ENCODE peak calls at places on chromosomes 7 and 10, in seven cellular contexts. V is CD14-positive monocyte; A is NCI-H524 treated with DMSO at 0.1 percent for 48 hours; Y is GM19239; J is stimulated activated CD8-positive, alpha-beta memory T cell treated with anti-CD3 and anti-CD28 coated beads, Interleukin-4, amount 100 ng/mL, for 24 hours; D is WTC11; T is A549. K is an unnamed sample.

GRCh38 chr10:130933008-130933390 is 378.5 kb downstream of the TCERG1L start:
- DNase-seq in V (no peak), A (no peak), Y (no peak), J (no peak), D (no peak), T (no peak), K (no peak)

GRCh38 chr10:26251925-26252324 is 35.4 kb downstream of the GAD2 start:
- DNase-seq in V (no peak), A (no peak), Y (no peak), J (no peak), D (no peak), T (no peak), K (no peak)

GRCh38 chr10:132247943-132248342 is 59.8 kb downstream of the STK32C start:
- DNase-seq in V (no peak), A (no peak), Y (no peak), J (no peak), D (no peak), T (no peak), K (no peak)

GRCh38 chr10:96910488-96911395 is 78.6 kb downstream of the LCOR start:
- DNase-seq in V (no peak), A (no peak), Y (peak), J (no peak), D (no peak), T (peak), K (no peak)

GRCh38 chr10:48633381-48634197 is 28.7 kb upstream of the ARHGAP22 start:
- DNase-seq in V (no peak), A (no peak), Y (no peak), J (no peak), D (no peak), T (no peak), K (no peak)

GRCh38 chr7:130838738-130839137 is 104.7 kb upstream of the KLF14 start:
- DNase-seq in V (no peak), A (no peak), Y (peak), J (no peak), D (no peak), T (peak), K (no peak)

GRCh38 chr10:120115959-120116358 is 223.4 kb downstream of the SEC23IP start:
- DNase-seq in V (no peak), A (no peak), Y (no peak), J (no peak), D (no peak), T (no peak), K (peak)

GRCh38 chr10:112637901-112638300 is 190.9 kb downstream of the VTI1A start:
- DNase-seq in V (no peak), A (no peak), Y (no peak), J (no peak), D (no peak), T (no peak), K (peak)

GRCh38 chr7:83934118-83934734 is 260.4 kb downstream of the SEMA3A start:
- DNase-seq in V (no peak), A (no peak), Y (no peak), J (no peak), D (no peak), T (no peak), K (no peak)

GRCh38 chr7:68787586-68787985 is 810.7 kb upstream of the AUTS2 start:
- DNase-seq in V (no peak), A (no peak), Y (no peak), J (no peak), D (no peak), T (no peak), K (no peak)

GRCh38 chr10:80407836-80408197 is 534 bp upstream of the PRXL2A start:
- DNase-seq in V (no peak), A (no peak), Y (no peak), J (peak), D (no peak), T (peak), K (no peak)